ENCODE peak calls at places on chromosomes 2 and 18, in nine cellular contexts. R, N, W, D, I, O, E, M and Z are unnamed samples.
A peak's percentile ranks its signal among the peaks of the same experiment; 100 is the strongest.

GRCh38 chr2:206250041-206250897 is 24.2 kb upstream of the ZDBF2 start:
- DNase-seq in R (no peak), N (no peak), W (no peak), D (no peak), I (peak; percentile 33), O (no peak), E (no peak), M (no peak), Z (no peak)

GRCh38 chr2:171210864-171211431 is 50.3 kb upstream of the TLK1 start:
- DNase-seq in R (peak; percentile 5), N (no peak), W (no peak), D (no peak), I (no peak), O (peak; percentile 8), E (peak; percentile 14), M (peak; percentile 15), Z (no peak)

GRCh38 chr2:68834737-68835136 is 36.5 kb downstream of the BMP10 start:
- DNase-seq in R (no peak), N (no peak), W (no peak), D (no peak), I (no peak), O (no peak), E (peak; percentile 9), M (no peak), Z (peak; percentile 63)

GRCh38 chr2:72745679-72746368 is 80.0 kb downstream of the EXOC6B start:
- DNase-seq in R (no peak), N (no peak), W (no peak), D (peak; percentile 49), I (peak; percentile 63), O (no peak), E (no peak), M (no peak), Z (no peak)

GRCh38 chr18:62196079-62196478 is 9.0 kb downstream of the RELCH start:
- DNase-seq in R (no peak), N (no peak), W (no peak), D (no peak), I (no peak), O (no peak), E (no peak), M (no peak), Z (no peak)

GRCh38 chr2:19538411-19538963 is 180.1 kb upstream of the OSR1 start:
- DNase-seq in R (no peak), N (no peak), W (peak; percentile 63), D (peak; percentile 47), I (peak; percentile 96), O (no peak), E (no peak), M (no peak), Z (no peak)

GRCh38 chr2:66534461-66534860 is 99.5 kb downstream of the MEIS1 start:
- DNase-seq in R (no peak), N (no peak), W (no peak), D (no peak), I (no peak), O (no peak), E (no peak), M (no peak), Z (no peak)

GRCh38 chr18:48459471-48459870 is 50.3 kb upstream of the ZBTB7C start:
- DNase-seq in R (no peak), N (peak; percentile 1), W (no peak), D (no peak), I (no peak), O (no peak), E (no peak), M (no peak), Z (no peak)

GRCh38 chr2:145987797-145988196 is 1467.9 kb upstream of the ZEB2 start:
- DNase-seq in R (no peak), N (no peak), W (no peak), D (no peak), I (no peak), O (no peak), E (no peak), M (no peak), Z (no peak)

GRCh38 chr2:68860111-68860510 is 11.1 kb downstream of the BMP10 start:
- DNase-seq in R (no peak), N (no peak), W (no peak), D (no peak), I (no peak), O (no peak), E (no peak), M (no peak), Z (no peak)

GRCh38 chr2:13230221-13230620 is 513.5 kb downstream of the TRIB2 start:
- DNase-seq in R (no peak), N (no peak), W (no peak), D (no peak), I (no peak), O (no peak), E (no peak), M (no peak), Z (no peak)

GRCh38 chr2:140246957-140247356 is 1466.8 kb upstream of the NXPH2 start:
- DNase-seq in R (no peak), N (no peak), W (no peak), D (no peak), I (no peak), O (no peak), E (no peak), M (no peak), Z (no peak)

GRCh38 chr2:58101500-58101899 is 54.9 kb downstream of the VRK2 start:
- DNase-seq in R (no peak), N (no peak), W (no peak), D (no peak), I (peak; percentile 6), O (no peak), E (no peak), M (no peak), Z (no peak)

GRCh38 chr18:34592961-34593382 is 117.1 kb upstream of the DTNA start:
- DNase-seq in R (no peak), N (no peak), W (peak; percentile 19), D (no peak), I (peak; percentile 35), O (no peak), E (no peak), M (no peak), Z (no peak)

GRCh38 chr18:59395226-59396175 is 36.4 kb upstream of the LMAN1 start:
- DNase-seq in R (no peak), N (peak; percentile 62), W (no peak), D (no peak), I (no peak), O (no peak), E (no peak), M (no peak), Z (no peak)

GRCh38 chr2:144261336-144261735 is 258.6 kb downstream of the ZEB2 start:
- DNase-seq in R (no peak), N (no peak), W (no peak), D (no peak), I (no peak), O (no peak), E (no peak), M (no peak), Z (no peak)

GRCh38 chr2:149028377-149028776 is 10.1 kb upstream of the LYPD6B start:
- DNase-seq in R (no peak), N (no peak), W (no peak), D (no peak), I (no peak), O (no peak), E (no peak), M (no peak), Z (no peak)

GRCh38 chr18:11177382-11177781 is 28.0 kb upstream of the PIEZO2 start:
- DNase-seq in R (no peak), N (no peak), W (no peak), D (no peak), I (peak; percentile 31), O (no peak), E (no peak), M (no peak), Z (no peak)

GRCh38 chr18:56565059-56565458 is 73.3 kb downstream of the TXNL1 start:
- DNase-seq in R (no peak), N (no peak), W (no peak), D (no peak), I (no peak), O (no peak), E (no peak), M (no peak), Z (no peak)

GRCh38 chr2:217695033-217695520 is 307.7 kb downstream of the TNS1 start:
- DNase-seq in R (no peak), N (peak; percentile 88), W (no peak), D (peak; percentile 82), I (peak; percentile 100), O (no peak), E (no peak), M (no peak), Z (no peak)

GRCh38 chr2:127175821-127176354 is 44.2 kb downstream of the CYP27C1 start:
- DNase-seq in R (no peak), N (no peak), W (peak; percentile 22), D (no peak), I (peak; percentile 60), O (no peak), E (no peak), M (no peak), Z (no peak)

GRCh38 chr2:42639340-42640077 is 71.1 kb downstream of the MTA3 start:
- DNase-seq in R (no peak), N (no peak), W (no peak), D (no peak), I (no peak), O (no peak), E (no peak), M (no peak), Z (no peak)

GRCh38 chr2:237278593-237278992 is 135.4 kb downstream of the COL6A3 start:
- DNase-seq in R (no peak), N (no peak), W (peak; percentile 37), D (peak; percentile 88), I (peak; percentile 59), O (no peak), E (no peak), M (no peak), Z (no peak)

GRCh38 chr2:238174701-238175100 is 15.9 kb downstream of the ERFE start:
- DNase-seq in R (no peak), N (no peak), W (peak; percentile 44), D (no peak), I (no peak), O (no peak), E (no peak), M (no peak), Z (no peak)

GRCh38 chr2:83234291-83234690 is 1224.8 kb downstream of the SUCLG1 start:
- DNase-seq in R (no peak), N (no peak), W (no peak), D (no peak), I (no peak), O (no peak), E (no peak), M (no peak), Z (no peak)

GRCh38 chr2:189639003-189639609 is 22.2 kb upstream of the ASNSD1 start:
- DNase-seq in R (no peak), N (no peak), W (peak; percentile 42), D (no peak), I (no peak), O (no peak), E (no peak), M (no peak), Z (no peak)

GRCh38 chr18:35641916-35642315 is 60.4 kb downstream of the GALNT1 start:
- DNase-seq in R (no peak), N (no peak), W (no peak), D (no peak), I (peak; percentile 10), O (no peak), E (no peak), M (no peak), Z (no peak)

GRCh38 chr18:23825978-23826405 is 136.7 kb downstream of the LAMA3 start:
- DNase-seq in R (no peak), N (no peak), W (peak; percentile 22), D (peak; percentile 53), I (peak; percentile 92), O (no peak), E (no peak), M (no peak), Z (no peak)

GRCh38 chr2:231541605-231542509 is 11.6 kb upstream of the NMUR1 start:
- DNase-seq in R (no peak), N (no peak), W (no peak), D (no peak), I (no peak), O (no peak), E (no peak), M (no peak), Z (no peak)